ENCODE peak calls at places on chromosomes 13 and 19, in seven cellular contexts. T is body of pancreas, K is aorta, J is upper lobe of left lung, O is Peyer's patch, R is thyroid gland, U is endodermal cell. G is an unnamed sample.

GRCh38 chr19:31270897-31271568 is 78.2 kb downstream of the TSHZ3 start:
- DNase-seq in U (no peak), R (no peak), O (no peak), J (no peak), T (no peak), K (no peak), G (no peak)

GRCh38 chr13:48502601-48503319 is 30.1 kb downstream of the RCBTB2 start:
- DNase-seq in J (no peak), U (no peak), O (no peak), R (no peak), T (no peak), K (no peak), G (no peak)

GRCh38 chr13:49679244-49679643 is 12.0 kb downstream of the EBPL start:
- DNase-seq in K (no peak), T (no peak), U (peak; percentile 10), R (peak; percentile 42), J (no peak), O (no peak), G (peak; percentile 38)

GRCh38 chr19:14004619-14005380 is 1.3 kb downstream of the RFX1 start:
- DNase-seq in U (no peak), T (peak; percentile 74), O (peak; percentile 74), R (peak; percentile 20), J (peak; percentile 76), K (peak; percentile 88), G (no peak)

GRCh38 chr13:111610879-111611278 is 290.4 kb downstream of the TEX29 start:
- DNase-seq in U (peak; percentile 26), J (no peak), K (no peak), T (no peak), O (no peak), R (no peak), G (no peak)

GRCh38 chr13:64332048-64332447 is 2898.1 kb downstream of the PCDH9 start:
- DNase-seq in K (no peak), R (no peak), O (no peak), J (no peak), U (no peak), T (no peak), G (no peak)

GRCh38 chr13:33179463-33179862 is 106.1 kb downstream of the STARD13 start:
- DNase-seq in U (peak; percentile 51), J (no peak), R (no peak), O (no peak), K (no peak), T (no peak), G (no peak)

GRCh38 chr13:110323172-110323851 is 16.2 kb downstream of the COL4A2 start:
- DNase-seq in U (peak; percentile 71), J (no peak), O (no peak), T (no peak), K (no peak), R (no peak), G (no peak)

GRCh38 chr19:310141-310651 is 19.0 kb upstream of the PLPP2 start:
- DNase-seq in K (peak; percentile 44), J (no peak), U (no peak), T (no peak), O (peak; percentile 32), R (no peak), G (no peak)

DNA sequence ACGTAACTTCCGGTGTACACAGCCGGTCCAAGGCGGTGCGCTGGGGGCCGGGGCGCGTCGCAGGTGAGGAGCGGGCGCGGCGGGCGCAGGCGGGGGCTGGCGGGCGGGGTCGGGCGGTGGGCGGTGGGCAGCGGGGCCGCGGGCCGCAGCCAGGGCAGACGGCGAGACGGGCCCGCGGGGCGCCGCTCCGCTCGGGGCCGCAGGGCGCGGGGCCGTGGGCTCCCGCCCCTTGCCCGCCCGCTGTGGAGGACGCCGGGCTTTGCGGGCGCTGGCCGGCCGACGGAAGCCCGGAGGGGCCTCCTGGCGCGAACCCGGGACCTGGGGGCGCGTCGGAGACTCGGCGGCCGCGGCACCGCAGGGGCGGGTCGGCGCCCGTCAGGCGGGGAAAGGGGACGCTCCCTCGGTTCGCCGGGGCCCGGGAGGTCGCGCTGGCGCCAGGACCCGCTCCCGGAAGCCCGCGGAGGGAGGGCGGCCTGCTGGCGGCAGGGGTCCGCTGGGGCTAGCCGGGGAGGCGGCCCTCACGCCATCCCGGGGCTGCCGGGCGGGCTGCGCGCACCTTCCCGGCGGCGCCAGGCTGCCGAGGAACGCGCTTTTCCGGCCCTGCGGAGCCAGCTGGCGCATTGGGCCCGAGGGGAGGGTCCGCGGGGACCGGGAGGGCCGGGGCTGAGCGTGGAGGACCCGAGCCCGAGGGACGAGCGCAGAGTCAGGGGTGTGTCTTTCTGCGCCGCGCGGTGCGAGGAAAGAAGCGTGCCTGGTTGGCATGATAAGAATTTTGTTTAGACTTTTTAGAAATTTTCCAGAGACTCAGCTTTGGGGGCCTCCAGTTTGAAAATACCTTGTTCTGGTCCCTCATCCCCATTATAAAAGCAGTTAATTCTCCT is at the start of gene GARRE1:
- DNase-seq in J (no peak), O (peak; percentile 54), K (no peak), T (peak; percentile 48), R (peak; percentile 91), U (peak; percentile 77), G (peak; percentile 83)
- H3K27ac ChIP-seq in J (peak within 1 kb of the TSS; percentile 95), O (peak within 1 kb of the TSS; percentile 94), K (peak within 1 kb of the TSS; percentile 20), T (peak within 1 kb of the TSS; percentile 90), R (peak within 1 kb of the TSS; percentile 96), U (peak within 1 kb of the TSS; percentile 53), G (peak within 1 kb of the TSS; percentile 89)

GRCh38 chr19:35212241-35212640 is 16.3 kb downstream of the FAM187B start:
- DNase-seq in O (no peak), J (no peak), K (no peak), U (peak; percentile 18), R (no peak), T (no peak), G (no peak)
- H3K4me1 ChIP-seq in O (peaks cover 3% of the 10 kb centered on the region), J (peaks cover 41% of the 10 kb centered on the region), K (no peaks in the 10 kb centered on the region), U (no peaks in the 10 kb centered on the region), R (no peaks in the 10 kb centered on the region), T (peaks cover 19% of the 10 kb centered on the region), G (peaks cover 74% of the 10 kb centered on the region)

GRCh38 chr19:54440641-54441040 is 8.4 kb upstream of the LENG8 start:
- DNase-seq in J (no peak), U (no peak), R (no peak), K (no peak), T (no peak), O (no peak), G (no peak)

GRCh38 chr19:54449701-54450069 is 686 bp downstream of the LENG8 start:
- DNase-seq in O (no peak), R (no peak), J (no peak), U (no peak), T (no peak), K (no peak), G (no peak)

GRCh38 chr19:54448037-54448773 is 794 bp upstream of the LENG8 start:
- DNase-seq in T (peak; percentile 71), R (peak; percentile 59), U (peak; percentile 79), O (peak; percentile 75), J (no peak), K (peak; percentile 81), G (no peak)

GRCh38 chr19:54448774-54449700 is at the start of gene LENG8:
- DNase-seq in K (peak; percentile 99), T (peak; percentile 98), R (peak; percentile 98), O (peak; percentile 99), U (peak; percentile 98), J (peak; percentile 99), G (peak; percentile 99)

DNA sequence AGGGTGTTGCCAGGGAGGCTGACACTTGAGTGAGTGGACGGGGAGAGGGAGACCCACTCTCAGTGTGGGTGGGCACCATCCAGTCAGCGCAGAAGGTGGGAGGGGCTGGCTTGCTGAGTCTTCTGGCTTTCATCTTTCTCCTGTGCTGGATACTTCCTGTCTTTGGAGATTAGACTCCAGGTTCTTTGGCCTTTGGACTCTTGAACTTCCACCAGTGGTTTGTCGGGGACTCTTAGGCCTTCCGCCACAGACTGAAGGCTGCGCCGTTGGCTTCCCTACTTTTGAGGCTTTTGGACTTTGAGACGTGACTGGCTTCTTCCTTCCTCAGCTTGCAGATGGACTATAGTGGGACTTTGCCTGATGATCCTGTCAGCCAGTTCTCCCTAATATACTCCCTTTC is 4.3 kb upstream of the LENG8 start:
- DNase-seq in O (peak; percentile 87), U (no peak), R (no peak), T (no peak), K (peak; percentile 18), J (no peak), G (no peak)
- H3K27ac ChIP-seq in O (no peak overlapping the region), U (no peak overlapping the region), R (no peak overlapping the region), T (no peak overlapping the region), K (no peak overlapping the region), J (no peak overlapping the region), G (no peak overlapping the region)

DNA sequence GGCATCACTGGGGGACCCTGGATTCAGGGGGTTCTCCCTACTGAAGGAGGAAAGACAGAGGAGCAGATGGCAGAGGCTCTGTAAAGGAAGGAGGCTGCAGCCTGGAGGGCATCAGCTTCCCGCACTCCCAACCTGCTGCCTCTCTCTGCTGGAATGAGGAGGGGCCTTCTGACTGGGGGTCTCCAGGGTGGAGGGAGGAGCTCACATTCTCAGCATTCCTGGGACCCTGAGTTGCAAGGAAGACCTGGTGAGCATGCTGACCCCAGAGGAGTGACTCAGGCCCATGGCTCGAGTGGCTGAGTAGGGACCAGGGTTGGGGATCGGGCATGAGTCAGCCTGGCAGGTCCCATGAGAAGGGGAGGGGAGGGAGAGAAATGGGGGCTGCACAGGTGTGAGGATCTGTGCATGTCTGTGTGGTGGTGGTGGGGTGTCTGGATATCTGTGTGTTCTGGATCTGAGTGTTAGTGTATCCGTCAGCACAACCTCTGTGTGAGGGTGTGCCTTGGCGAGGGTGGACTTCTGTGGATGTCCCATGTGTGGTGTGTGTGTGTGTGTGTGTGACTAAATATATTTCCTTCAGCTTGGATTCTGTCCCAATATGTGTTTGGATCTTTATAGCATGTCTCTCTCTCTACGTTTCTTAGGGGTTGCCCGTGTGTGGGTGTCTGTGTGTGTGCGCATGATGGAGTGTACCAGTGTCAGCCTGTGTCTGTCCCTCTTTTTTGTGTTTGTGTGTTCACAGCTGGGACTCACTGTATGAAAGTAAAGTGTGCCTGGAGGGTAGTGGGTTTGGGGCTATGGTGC is 4.6 kb downstream of the AXL start:
- DNase-seq in U (peak; percentile 93), J (no peak), O (no peak), T (no peak), K (peak; percentile 72), R (no peak), G (no peak)
- H3K4me1 ChIP-seq in U (no peaks in the 10 kb centered on the region), J (peaks cover 13% of the 10 kb centered on the region), O (no peaks in the 10 kb centered on the region), T (peaks cover 23% of the 10 kb centered on the region), K (no peaks in the 10 kb centered on the region), R (peaks cover 10% of the 10 kb centered on the region), G (peaks cover 19% of the 10 kb centered on the region)

GRCh38 chr19:3605770-3606169 is 905 bp downstream of the TBXA2R start:
- DNase-seq in U (no peak), T (no peak), K (no peak), R (no peak), O (no peak), J (no peak), G (no peak)

GRCh38 chr19:3607398-3608078 is 863 bp upstream of the TBXA2R start:
- DNase-seq in T (no peak), O (no peak), U (peak; percentile 87), R (no peak), J (peak; percentile 53), K (peak; percentile 86), G (no peak)

GRCh38 chr19:3606174-3606689 is 443 bp downstream of the TBXA2R start:
- DNase-seq in K (peak; percentile 72), U (peak; percentile 82), J (peak; percentile 46), R (peak; percentile 36), T (peak; percentile 53), O (peak; percentile 79), G (no peak)

GRCh38 chr19:3608079-3608641 is 1.5 kb upstream of the TBXA2R start:
- DNase-seq in T (no peak), R (no peak), J (no peak), O (no peak), K (no peak), U (no peak), G (no peak)

GRCh38 chr19:3606690-3607289 is at the start of gene TBXA2R:
- DNase-seq in U (peak; percentile 91), T (peak; percentile 45), J (peak; percentile 66), K (peak; percentile 90), O (peak; percentile 87), R (peak; percentile 43), G (peak; percentile 21)
- H3K27ac ChIP-seq in U (no peak within 1 kb of the TSS), T (no peak within 1 kb of the TSS), J (peak within 1 kb of the TSS; percentile 78), K (peak within 1 kb of the TSS; percentile 65), O (peak within 1 kb of the TSS; percentile 71), R (peak within 1 kb of the TSS; percentile 49), G (no peak within 1 kb of the TSS)